ENCODE peak calls at places on chromosome 13, in nine cellular contexts. One of them, this sample, is unnamed.

GRCh38 chr13:66992183-66992582 is 238.0 kb downstream of the PCDH9 start:
- DNase-seq in activated T-cell treated with anti-CD3 and anti-CD28 coated beads for 48 hours: no peak
- DNase-seq in caudate nucleus: peak; percentile 25
- DNase-seq in GDM1: no peak
- DNase-seq in NCI-H1092: no peak
- DNase-seq in kidney: no peak
- DNase-seq in AG09319: no peak
- DNase-seq in body of pancreas: no peak
- DNase-seq in progenitor cell of endocrine pancreas: no peak
- DNase-seq in this sample: no peak

GRCh38 chr13:73987618-73988017 is 146.6 kb downstream of the KLF12 start:
- DNase-seq in activated T-cell treated with anti-CD3 and anti-CD28 coated beads for 48 hours: no peak
- DNase-seq in caudate nucleus: no peak
- DNase-seq in GDM1: no peak
- DNase-seq in NCI-H1092: no peak
- DNase-seq in kidney: no peak
- DNase-seq in AG09319: no peak
- DNase-seq in body of pancreas: no peak
- DNase-seq in progenitor cell of endocrine pancreas: no peak
- DNase-seq in this sample: no peak

GRCh38 chr13:100789481-100789880 is 114.9 kb upstream of the TMTC4 start:
- DNase-seq in activated T-cell treated with anti-CD3 and anti-CD28 coated beads for 48 hours: no peak
- DNase-seq in caudate nucleus: peak; percentile 18
- DNase-seq in GDM1: no peak
- DNase-seq in NCI-H1092: peak; percentile 91
- DNase-seq in kidney: no peak
- DNase-seq in AG09319: no peak
- DNase-seq in body of pancreas: peak; percentile 17
- DNase-seq in progenitor cell of endocrine pancreas: no peak
- DNase-seq in this sample: no peak

GRCh38 chr13:93055233-93055632 is 171.4 kb upstream of the GPC6 start:
- DNase-seq in activated T-cell treated with anti-CD3 and anti-CD28 coated beads for 48 hours: no peak
- DNase-seq in caudate nucleus: no peak
- DNase-seq in GDM1: no peak
- DNase-seq in NCI-H1092: no peak
- DNase-seq in kidney: no peak
- DNase-seq in AG09319: no peak
- DNase-seq in body of pancreas: no peak
- DNase-seq in progenitor cell of endocrine pancreas: no peak
- DNase-seq in this sample: no peak

GRCh38 chr13:84951128-84951527 is 848.1 kb downstream of the SLITRK6 start:
- DNase-seq in activated T-cell treated with anti-CD3 and anti-CD28 coated beads for 48 hours: no peak
- DNase-seq in caudate nucleus: no peak
- DNase-seq in GDM1: no peak
- DNase-seq in NCI-H1092: no peak
- DNase-seq in kidney: no peak
- DNase-seq in AG09319: no peak
- DNase-seq in body of pancreas: no peak
- DNase-seq in progenitor cell of endocrine pancreas: no peak
- DNase-seq in this sample: no peak

GRCh38 chr13:99215466-99215865 is 14.8 kb downstream of the UBAC2 start:
- DNase-seq in activated T-cell treated with anti-CD3 and anti-CD28 coated beads for 48 hours: no peak
- DNase-seq in caudate nucleus: no peak
- DNase-seq in GDM1: no peak
- DNase-seq in NCI-H1092: no peak
- DNase-seq in kidney: no peak
- DNase-seq in AG09319: no peak
- DNase-seq in body of pancreas: no peak
- DNase-seq in progenitor cell of endocrine pancreas: no peak
- DNase-seq in this sample: no peak

GRCh38 chr13:111536239-111536638 is 215.8 kb downstream of the TEX29 start:
- DNase-seq in activated T-cell treated with anti-CD3 and anti-CD28 coated beads for 48 hours: no peak
- DNase-seq in caudate nucleus: no peak
- DNase-seq in GDM1: no peak
- DNase-seq in NCI-H1092: no peak
- DNase-seq in kidney: no peak
- DNase-seq in AG09319: no peak
- DNase-seq in body of pancreas: no peak
- DNase-seq in progenitor cell of endocrine pancreas: no peak
- DNase-seq in this sample: no peak

GRCh38 chr13:39148513-39148961 is 110.3 kb downstream of the NHLRC3 start:
- DNase-seq in activated T-cell treated with anti-CD3 and anti-CD28 coated beads for 48 hours: no peak
- DNase-seq in caudate nucleus: no peak
- DNase-seq in GDM1: no peak
- DNase-seq in NCI-H1092: no peak
- DNase-seq in kidney: no peak
- DNase-seq in AG09319: peak; percentile 2
- DNase-seq in body of pancreas: peak; percentile 10
- DNase-seq in progenitor cell of endocrine pancreas: no peak
- DNase-seq in this sample: no peak

GRCh38 chr13:25415196-25415595 is 43.4 kb downstream of the ATP8A2 start:
- DNase-seq in activated T-cell treated with anti-CD3 and anti-CD28 coated beads for 48 hours: no peak
- DNase-seq in caudate nucleus: no peak
- DNase-seq in GDM1: no peak
- DNase-seq in NCI-H1092: no peak
- DNase-seq in kidney: no peak
- DNase-seq in AG09319: no peak
- DNase-seq in body of pancreas: no peak
- DNase-seq in progenitor cell of endocrine pancreas: no peak
- DNase-seq in this sample: no peak

GRCh38 chr13:32001392-32001768 is 30.2 kb upstream of the FRY start:
- DNase-seq in activated T-cell treated with anti-CD3 and anti-CD28 coated beads for 48 hours: no peak
- DNase-seq in caudate nucleus: no peak
- DNase-seq in GDM1: peak; percentile 31
- DNase-seq in NCI-H1092: no peak
- DNase-seq in kidney: no peak
- DNase-seq in AG09319: peak; percentile 14
- DNase-seq in body of pancreas: peak; percentile 82
- DNase-seq in progenitor cell of endocrine pancreas: no peak
- DNase-seq in this sample: peak; percentile 5

GRCh38 chr13:51000576-51001260 is 91.1 kb downstream of the RNASEH2B start:
- DNase-seq in activated T-cell treated with anti-CD3 and anti-CD28 coated beads for 48 hours: no peak
- DNase-seq in caudate nucleus: no peak
- DNase-seq in GDM1: no peak
- DNase-seq in NCI-H1092: peak; percentile 68
- DNase-seq in kidney: no peak
- DNase-seq in AG09319: peak; percentile 7
- DNase-seq in body of pancreas: peak; percentile 20
- DNase-seq in progenitor cell of endocrine pancreas: no peak
- DNase-seq in this sample: no peak

GRCh38 chr13:101718496-101718895 is 266.0 kb downstream of the ITGBL1 start:
- DNase-seq in activated T-cell treated with anti-CD3 and anti-CD28 coated beads for 48 hours: no peak
- DNase-seq in caudate nucleus: no peak
- DNase-seq in GDM1: no peak
- DNase-seq in NCI-H1092: no peak
- DNase-seq in kidney: no peak
- DNase-seq in AG09319: no peak
- DNase-seq in body of pancreas: no peak
- DNase-seq in progenitor cell of endocrine pancreas: no peak
- DNase-seq in this sample: no peak

GRCh38 chr13:101623469-101624209 is 171.2 kb downstream of the ITGBL1 start:
- DNase-seq in activated T-cell treated with anti-CD3 and anti-CD28 coated beads for 48 hours: no peak
- DNase-seq in caudate nucleus: no peak
- DNase-seq in GDM1: no peak
- DNase-seq in NCI-H1092: no peak
- DNase-seq in kidney: no peak
- DNase-seq in AG09319: no peak
- DNase-seq in body of pancreas: no peak
- DNase-seq in progenitor cell of endocrine pancreas: no peak
- DNase-seq in this sample: no peak

GRCh38 chr13:112229992-112230872 is 145.9 kb upstream of the SPACA7 start:
- DNase-seq in activated T-cell treated with anti-CD3 and anti-CD28 coated beads for 48 hours: no peak
- DNase-seq in caudate nucleus: no peak
- DNase-seq in GDM1: no peak
- DNase-seq in NCI-H1092: no peak
- DNase-seq in kidney: no peak
- DNase-seq in AG09319: no peak
- DNase-seq in body of pancreas: no peak
- DNase-seq in progenitor cell of endocrine pancreas: no peak
- DNase-seq in this sample: no peak

GRCh38 chr13:35159041-35159440 is 217.0 kb downstream of the NBEA start:
- DNase-seq in activated T-cell treated with anti-CD3 and anti-CD28 coated beads for 48 hours: no peak
- DNase-seq in caudate nucleus: no peak
- DNase-seq in GDM1: no peak
- DNase-seq in NCI-H1092: no peak
- DNase-seq in kidney: no peak
- DNase-seq in AG09319: no peak
- DNase-seq in body of pancreas: no peak
- DNase-seq in progenitor cell of endocrine pancreas: no peak
- DNase-seq in this sample: no peak

GRCh38 chr13:97977376-97977705 is 23.9 kb downstream of the IPO5 start:
- DNase-seq in activated T-cell treated with anti-CD3 and anti-CD28 coated beads for 48 hours: no peak
- DNase-seq in caudate nucleus: no peak
- DNase-seq in GDM1: no peak
- DNase-seq in NCI-H1092: no peak
- DNase-seq in kidney: no peak
- DNase-seq in AG09319: no peak
- DNase-seq in body of pancreas: no peak
- DNase-seq in progenitor cell of endocrine pancreas: no peak
- DNase-seq in this sample: no peak

GRCh38 chr13:65653548-65654078 is 1576.5 kb downstream of the PCDH9 start:
- DNase-seq in activated T-cell treated with anti-CD3 and anti-CD28 coated beads for 48 hours: no peak
- DNase-seq in caudate nucleus: no peak
- DNase-seq in GDM1: no peak
- DNase-seq in NCI-H1092: peak; percentile 6
- DNase-seq in kidney: no peak
- DNase-seq in AG09319: no peak
- DNase-seq in body of pancreas: no peak
- DNase-seq in progenitor cell of endocrine pancreas: no peak
- DNase-seq in this sample: no peak

GRCh38 chr13:22427783-22428182 is 753.0 kb upstream of the SGCG start:
- DNase-seq in activated T-cell treated with anti-CD3 and anti-CD28 coated beads for 48 hours: no peak
- DNase-seq in caudate nucleus: no peak
- DNase-seq in GDM1: no peak
- DNase-seq in NCI-H1092: no peak
- DNase-seq in kidney: no peak
- DNase-seq in AG09319: no peak
- DNase-seq in body of pancreas: no peak
- DNase-seq in progenitor cell of endocrine pancreas: no peak
- DNase-seq in this sample: no peak

GRCh38 chr13:73131247-73131646 is 72.4 kb downstream of the KLF5 start:
- DNase-seq in activated T-cell treated with anti-CD3 and anti-CD28 coated beads for 48 hours: no peak
- DNase-seq in caudate nucleus: no peak
- DNase-seq in GDM1: no peak
- DNase-seq in NCI-H1092: no peak
- DNase-seq in kidney: no peak
- DNase-seq in AG09319: no peak
- DNase-seq in body of pancreas: no peak
- DNase-seq in progenitor cell of endocrine pancreas: no peak
- DNase-seq in this sample: no peak

GRCh38 chr13:28792992-28793391 is 27.1 kb upstream of the MTUS2 start:
- DNase-seq in activated T-cell treated with anti-CD3 and anti-CD28 coated beads for 48 hours: no peak
- DNase-seq in caudate nucleus: no peak
- DNase-seq in GDM1: no peak
- DNase-seq in NCI-H1092: no peak
- DNase-seq in kidney: no peak
- DNase-seq in AG09319: peak; percentile 53
- DNase-seq in body of pancreas: no peak
- DNase-seq in progenitor cell of endocrine pancreas: no peak
- DNase-seq in this sample: no peak

GRCh38 chr13:98890186-98890585 is 87.7 kb downstream of the DOCK9 start:
- DNase-seq in activated T-cell treated with anti-CD3 and anti-CD28 coated beads for 48 hours: peak; percentile 49
- DNase-seq in caudate nucleus: peak; percentile 3
- DNase-seq in GDM1: no peak
- DNase-seq in NCI-H1092: no peak
- DNase-seq in kidney: no peak
- DNase-seq in AG09319: no peak
- DNase-seq in body of pancreas: no peak
- DNase-seq in progenitor cell of endocrine pancreas: no peak
- DNase-seq in this sample: no peak

GRCh38 chr13:50444726-50445125 is 398.8 kb downstream of the DLEU7 start:
- DNase-seq in activated T-cell treated with anti-CD3 and anti-CD28 coated beads for 48 hours: no peak
- DNase-seq in caudate nucleus: no peak
- DNase-seq in GDM1: no peak
- DNase-seq in NCI-H1092: no peak
- DNase-seq in kidney: no peak
- DNase-seq in AG09319: no peak
- DNase-seq in body of pancreas: no peak
- DNase-seq in progenitor cell of endocrine pancreas: no peak
- DNase-seq in this sample: no peak

GRCh38 chr13:111485491-111486250 is 165.2 kb downstream of the TEX29 start:
- DNase-seq in activated T-cell treated with anti-CD3 and anti-CD28 coated beads for 48 hours: no peak
- DNase-seq in caudate nucleus: peak; percentile 6
- DNase-seq in GDM1: no peak
- DNase-seq in NCI-H1092: no peak
- DNase-seq in kidney: peak; percentile 34
- DNase-seq in AG09319: no peak
- DNase-seq in body of pancreas: no peak
- DNase-seq in progenitor cell of endocrine pancreas: no peak
- DNase-seq in this sample: no peak

GRCh38 chr13:31747271-31747670 is 7.9 kb downstream of the RXFP2 start:
- DNase-seq in activated T-cell treated with anti-CD3 and anti-CD28 coated beads for 48 hours: no peak
- DNase-seq in caudate nucleus: no peak
- DNase-seq in GDM1: no peak
- DNase-seq in NCI-H1092: no peak
- DNase-seq in kidney: no peak
- DNase-seq in AG09319: no peak
- DNase-seq in body of pancreas: no peak
- DNase-seq in progenitor cell of endocrine pancreas: no peak
- DNase-seq in this sample: no peak

GRCh38 chr13:79490846-79491245 is 9.9 kb downstream of the NDFIP2 start:
- DNase-seq in activated T-cell treated with anti-CD3 and anti-CD28 coated beads for 48 hours: no peak
- DNase-seq in caudate nucleus: no peak
- DNase-seq in GDM1: no peak
- DNase-seq in NCI-H1092: no peak
- DNase-seq in kidney: no peak
- DNase-seq in AG09319: no peak
- DNase-seq in body of pancreas: no peak
- DNase-seq in progenitor cell of endocrine pancreas: no peak
- DNase-seq in this sample: no peak

GRCh38 chr13:93029536-93029935 is 197.1 kb upstream of the GPC6 start:
- DNase-seq in activated T-cell treated with anti-CD3 and anti-CD28 coated beads for 48 hours: no peak
- DNase-seq in caudate nucleus: no peak
- DNase-seq in GDM1: no peak
- DNase-seq in NCI-H1092: no peak
- DNase-seq in kidney: no peak
- DNase-seq in AG09319: no peak
- DNase-seq in body of pancreas: no peak
- DNase-seq in progenitor cell of endocrine pancreas: no peak
- DNase-seq in this sample: no peak

GRCh38 chr13:91722267-91722884 is 324.0 kb downstream of the GPC5 start:
- DNase-seq in activated T-cell treated with anti-CD3 and anti-CD28 coated beads for 48 hours: no peak
- DNase-seq in caudate nucleus: no peak
- DNase-seq in GDM1: no peak
- DNase-seq in NCI-H1092: peak; percentile 27
- DNase-seq in kidney: no peak
- DNase-seq in AG09319: no peak
- DNase-seq in body of pancreas: no peak
- DNase-seq in progenitor cell of endocrine pancreas: no peak
- DNase-seq in this sample: no peak

GRCh38 chr13:107301724-107302374 is 733.9 kb upstream of the ARGLU1 start:
- DNase-seq in activated T-cell treated with anti-CD3 and anti-CD28 coated beads for 48 hours: no peak
- DNase-seq in caudate nucleus: no peak
- DNase-seq in GDM1: no peak
- DNase-seq in NCI-H1092: no peak
- DNase-seq in kidney: no peak
- DNase-seq in AG09319: no peak
- DNase-seq in body of pancreas: no peak
- DNase-seq in progenitor cell of endocrine pancreas: no peak
- DNase-seq in this sample: no peak